ENCODE peak calls at places on chromosomes 4 and X, in four cellular contexts. S is stimulated activated CD4-positive, alpha-beta T cell treated with anti-CD3 and anti-CD28 coated beads, Interleukin-15, amount 100 ng/mL, for 1 hour; A is effector memory CD4-positive, alpha-beta T cell; P is activated T-cell treated with anti-CD3 and anti-CD28 coated beads for 1 hour. W is an unnamed sample.

GRCh38 chr4:10173039-10173753 is 56.6 kb upstream of the WDR1 start:
- DNase-seq in S (no peak), A (no peak), P (no peak), W (peak)

GRCh38 chrX:153882086-153882498 is 3.9 kb downstream of the L1CAM start:
- DNase-seq in S (no peak), A (no peak), P (no peak), W (no peak)

GRCh38 chrX:15314472-15314871 is 968 bp downstream of the ASB11 start:
- DNase-seq in S (no peak), A (no peak), P (no peak), W (no peak)

GRCh38 chr4:164847016-164847415 is 30.0 kb upstream of the APELA start:
- DNase-seq in S (no peak), A (no peak), P (no peak), W (no peak)

GRCh38 chrX:39258331-39258730 is 457.1 kb downstream of the MID1IP1 start:
- DNase-seq in S (no peak), A (no peak), P (no peak), W (no peak)

GRCh38 chr4:166501941-166502382 is 628.9 kb downstream of the TLL1 start:
- DNase-seq in S (no peak), A (no peak), P (no peak), W (no peak)

GRCh38 chr4:120965938-120966337 is 43.4 kb upstream of the PRDM5 start:
- DNase-seq in S (no peak), A (no peak), P (no peak), W (no peak)

GRCh38 chr4:163332526-163333405 is at the start of gene NPY1R:
- DNase-seq in S (no peak), A (no peak), P (no peak), W (peak)

GRCh38 chrX:110131031-110131430 is 128.1 kb downstream of the TMEM164 start:
- DNase-seq in S (no peak), A (no peak), P (no peak), W (no peak)

GRCh38 chrX:72620550-72621145 is 48.0 kb upstream of the HDAC8 start:
- DNase-seq in S (no peak), A (no peak), P (no peak), W (peak)

GRCh38 chr4:165301833-165302232 is 25.6 kb upstream of the MSMO1 start:
- DNase-seq in S (no peak), A (no peak), P (no peak), W (peak)

GRCh38 chr4:4415806-4416805 is 29.2 kb downstream of the NSG1 start:
- DNase-seq in S (no peak), A (no peak), P (no peak), W (no peak)

GRCh38 chr4:142160509-142160908 is 524.1 kb downstream of the IL15 start:
- DNase-seq in S (no peak), A (no peak), P (no peak), W (no peak)

GRCh38 chrX:265502-265901 is 15.7 kb upstream of the PLCXD1 start:
- DNase-seq in S (no peak), A (no peak), P (no peak), W (no peak)

GRCh38 chr4:168856312-168856711 is 153.7 kb downstream of the CBR4 start:
- DNase-seq in S (no peak), A (no peak), P (no peak), W (no peak)

GRCh38 chrX:41382699-41383645 is 49.0 kb downstream of the DDX3X start:
- DNase-seq in S (no peak), A (no peak), P (no peak), W (peak)

GRCh38 chr4:94621491-94622080 is 136.2 kb upstream of the BMPR1B start:
- DNase-seq in S (no peak), A (no peak), P (no peak), W (peak)

GRCh38 chr4:134544303-134544761 is 342.7 kb upstream of the PABPC4L start:
- DNase-seq in S (no peak), A (no peak), P (no peak), W (peak)

GRCh38 chr4:10611673-10612072 is 72.9 kb downstream of the CLNK start:
- DNase-seq in S (no peak), A (no peak), P (no peak), W (peak)

GRCh38 chr4:1097553-1097952 is 15.8 kb downstream of the RNF212 start:
- DNase-seq in S (no peak), A (no peak), P (no peak), W (no peak)

GRCh38 chr4:86653237-86653865 is 59.2 kb downstream of the PTPN13 start:
- DNase-seq in S (no peak), A (no peak), P (no peak), W (no peak)

GRCh38 chr4:145679520-145679919 is 426 bp upstream of the C4orf51 start:
- DNase-seq in S (no peak), A (no peak), P (no peak), W (peak)

GRCh38 chrX:72128881-72129280 is 2.8 kb downstream of the RTL5 start:
- DNase-seq in S (no peak), A (no peak), P (no peak), W (peak)

GRCh38 chr4:8186883-8187282 is 12.2 kb upstream of the SH3TC1 start:
- DNase-seq in S (no peak), A (no peak), P (no peak), W (no peak)

GRCh38 chr4:7735961-7736360 is 203.7 kb downstream of the AFAP1 start:
- DNase-seq in S (no peak), A (no peak), P (no peak), W (no peak)

GRCh38 chr4:141002323-141002805 is 130.9 kb downstream of the RNF150 start:
- DNase-seq in S (no peak), A (no peak), P (no peak), W (peak)

GRCh38 chr4:132180020-132180427 is 969.1 kb upstream of the PCDH10 start:
- DNase-seq in S (no peak), A (no peak), P (no peak), W (no peak)

GRCh38 chr4:35250771-35251170 is 993.5 kb downstream of the ARAP2 start:
- DNase-seq in S (no peak), A (no peak), P (no peak), W (no peak)

GRCh38 chr4:66404149-66404548 is 733.9 kb upstream of the EPHA5 start:
- DNase-seq in S (no peak), A (no peak), P (no peak), W (no peak)

GRCh38 chrX:132766452-132766851 is 192.0 kb downstream of the HS6ST2 start:
- DNase-seq in S (no peak), A (no peak), P (no peak), W (no peak)

GRCh38 chr4:128951316-128951715 is 141.8 kb downstream of the JADE1 start:
- DNase-seq in S (no peak), A (no peak), P (no peak), W (peak)

GRCh38 chr4:179843370-179843769 is 2399.8 kb upstream of the TENM3 start:
- DNase-seq in S (no peak), A (no peak), P (no peak), W (no peak)

GRCh38 chr4:37685211-37685725 is 908 bp downstream of the RELL1 start:
- DNase-seq in S (no peak), A (peak), P (peak), W (peak)

GRCh38 chr4:36244257-36245084 is at the start of gene ARAP2:
- DNase-seq in S (peak), A (peak), P (peak), W (peak)

GRCh38 chr4:3523146-3523627 is 9.0 kb downstream of the LRPAP1 start:
- DNase-seq in S (no peak), A (no peak), P (no peak), W (no peak)

GRCh38 chr4:74228691-74229640 is 71.0 kb downstream of the MTHFD2L start:
- DNase-seq in S (peak), A (peak), P (peak), W (peak)

W was measured in GM03348.